ENCODE peak calls at places on chromosomes 5 and 9, in seven cellular contexts. A is ovary, J is Panc1, I is SK-N-SH, N is hepatocyte, P is K562, T is spleen. S is an unnamed sample.

GRCh38 chr5:71747182-71747581 is 28.1 kb downstream of the CARTPT start:
- DNase-seq in I (no peak), N (no peak), J (no peak), T (no peak), P (no peak), A (no peak), S (no peak)

GRCh38 chr5:62600560-62601252 is 22.1 kb downstream of the LRRC70 start:
- DNase-seq in T (no peak), A (no peak), N (no peak), P (no peak), J (no peak), I (no peak), S (no peak)

GRCh38 chr5:174751154-174751990 is 27.0 kb downstream of the MSX2 start:
- DNase-seq in N (peak; percentile 59), I (peak; percentile 87), A (no peak), J (no peak), P (no peak), T (no peak), S (peak; percentile 31)

GRCh38 chr5:94031631-94032030 is 290.2 kb upstream of the POU5F2 start:
- DNase-seq in A (no peak), P (no peak), I (no peak), N (no peak), J (no peak), T (no peak), S (no peak)

GRCh38 chr5:134840811-134841210 is 5.0 kb upstream of the C5orf24 start:
- DNase-seq in P (no peak), T (no peak), I (no peak), N (no peak), A (no peak), J (no peak), S (no peak)

GRCh38 chr5:32129074-32129598 is 45.0 kb downstream of the GOLPH3 start:
- DNase-seq in N (no peak), I (no peak), T (no peak), J (no peak), A (no peak), P (no peak), S (no peak)

GRCh38 chr9:95580812-95581761 is 64.3 kb upstream of the PTCH1 start:
- DNase-seq in N (peak; percentile 69), P (no peak), T (no peak), A (no peak), I (peak; percentile 83), J (no peak), S (peak; percentile 88)

GRCh38 chr5:16749626-16750025 is 132.8 kb upstream of the RETREG1 start:
- DNase-seq in T (no peak), A (no peak), J (no peak), N (no peak), I (no peak), P (no peak), S (no peak)

GRCh38 chr5:134917070-134917831 is 12.3 kb downstream of the PCBD2 start:
- DNase-seq in A (no peak), N (peak; percentile 18), T (no peak), J (no peak), I (no peak), P (peak; percentile 21), S (no peak)

GRCh38 chr5:170818222-170818621 is 34.7 kb downstream of the GABRP start:
- DNase-seq in J (no peak), A (no peak), I (no peak), T (no peak), P (no peak), N (no peak), S (no peak)

GRCh38 chr5:180353226-180353962 is at the start of gene GFPT2:
- DNase-seq in N (peak; percentile 88), I (peak; percentile 100), T (peak; percentile 89), A (peak; percentile 94), J (no peak), P (peak; percentile 99), S (peak; percentile 89)

GRCh38 chr5:177070536-177071191 is 16.1 kb upstream of the FGFR4 start:
- DNase-seq in P (no peak), N (no peak), I (no peak), J (no peak), T (no peak), A (no peak), S (no peak)

GRCh38 chr5:124457101-124457500 is 289.3 kb downstream of the ZNF608 start:
- DNase-seq in T (no peak), A (no peak), I (no peak), J (no peak), P (no peak), N (no peak), S (no peak)

GRCh38 chr9:107732781-107733529 is 243.4 kb upstream of the KLF4 start:
- DNase-seq in I (no peak), N (no peak), A (peak; percentile 52), T (no peak), P (no peak), J (no peak), S (no peak)

GRCh38 chr5:127577458-127577857 is 60.0 kb downstream of the PRRC1 start:
- DNase-seq in A (no peak), J (no peak), T (no peak), I (no peak), P (no peak), N (no peak), S (no peak)

GRCh38 chr5:89844548-89844947 is 565.0 kb downstream of the CETN3 start:
- DNase-seq in P (no peak), T (no peak), N (no peak), A (no peak), J (no peak), I (no peak), S (no peak)

GRCh38 chr9:22112870-22113846 is 104.1 kb upstream of the CDKN2B start:
- DNase-seq in N (no peak), P (no peak), I (no peak), A (no peak), T (no peak), J (no peak), S (no peak)

GRCh38 chr5:44727100-44727499 is 81.6 kb upstream of the MRPS30 start:
- DNase-seq in P (no peak), J (no peak), N (no peak), T (no peak), A (no peak), I (no peak), S (no peak)

GRCh38 chr5:136594416-136594815 is 229.1 kb upstream of the TRPC7 start:
- DNase-seq in N (no peak), A (no peak), P (no peak), J (no peak), I (no peak), T (no peak), S (no peak)

GRCh38 chr5:33206962-33207506 is 233.7 kb upstream of the TARS1 start:
- DNase-seq in A (no peak), N (no peak), P (no peak), J (no peak), I (no peak), T (no peak), S (no peak)

GRCh38 chr5:75824323-75824722 is 107.1 kb upstream of the POC5 start:
- DNase-seq in A (no peak), I (no peak), N (no peak), J (no peak), P (no peak), T (no peak), S (no peak)

GRCh38 chr9:93035821-93036351 is 22.6 kb upstream of the SUSD3 start:
- DNase-seq in P (peak; percentile 28), J (no peak), I (no peak), A (no peak), N (no peak), T (no peak), S (no peak)
- TF ChIP-seq CTCF in P (peak; percentile 49), J (no peak), I (no peak), A (no peak), N (no peak), T (no peak), S (no peak)

DNA sequence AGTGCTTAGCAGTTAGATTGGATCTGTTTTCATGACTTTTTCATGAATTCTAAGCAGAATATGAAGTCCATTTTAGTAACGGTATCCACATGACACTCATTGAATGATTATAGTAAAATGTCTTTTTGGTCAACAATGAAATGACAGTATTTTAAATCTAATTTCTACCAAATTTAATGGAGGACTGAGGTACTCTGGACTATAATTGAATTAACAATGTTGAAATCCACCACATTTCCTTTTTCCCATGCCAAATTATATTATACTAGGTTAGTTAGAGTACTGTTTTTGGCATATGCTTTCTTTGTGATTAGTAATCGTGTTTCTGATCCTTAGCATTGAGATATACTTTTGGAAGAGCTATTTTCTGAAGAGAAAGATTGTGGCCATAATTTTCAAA is 40.6 kb downstream of the CDC42SE2 start:
- DNase-seq in N (no peak), P (no peak), I (peak; percentile 38), T (no peak), J (no peak), A (no peak), S (no peak)
- H3K4me1 ChIP-seq in N (peaks cover 8% of the 10 kb centered on the region), P (no peaks in the 10 kb centered on the region), I (peaks cover 6% of the 10 kb centered on the region), T (peaks cover 71% of the 10 kb centered on the region), J (peaks cover 11% of the 10 kb centered on the region), A (no peaks in the 10 kb centered on the region), S (peaks cover 16% of the 10 kb centered on the region)

GRCh38 chr9:99063522-99063921 is 41.4 kb upstream of the TGFBR1 start:
- DNase-seq in P (no peak), I (no peak), J (no peak), A (no peak), N (peak; percentile 44), T (no peak), S (no peak)
- TF ChIP-seq CTCF in P (no peak), I (no peak), J (no peak), A (no peak), N (no peak), T (no peak), S (no peak)

GRCh38 chr5:96880402-96881164 is 4.3 kb downstream of the ERAP2 start:
- DNase-seq in I (no peak), A (no peak), P (no peak), N (no peak), J (no peak), T (no peak), S (no peak)

GRCh38 chr5:96884995-96885394 is 8.7 kb downstream of the ERAP2 start:
- DNase-seq in I (no peak), N (no peak), T (no peak), A (no peak), J (no peak), P (no peak), S (no peak)

GRCh38 chr5:96883871-96884270 is 7.6 kb downstream of the ERAP2 start:
- DNase-seq in J (no peak), A (no peak), P (no peak), I (no peak), T (no peak), N (no peak), S (no peak)

GRCh38 chr5:96881511-96882115 is 5.3 kb downstream of the ERAP2 start:
- DNase-seq in I (no peak), J (no peak), N (peak; percentile 56), T (no peak), P (peak; percentile 39), A (no peak), S (no peak)

DNA sequence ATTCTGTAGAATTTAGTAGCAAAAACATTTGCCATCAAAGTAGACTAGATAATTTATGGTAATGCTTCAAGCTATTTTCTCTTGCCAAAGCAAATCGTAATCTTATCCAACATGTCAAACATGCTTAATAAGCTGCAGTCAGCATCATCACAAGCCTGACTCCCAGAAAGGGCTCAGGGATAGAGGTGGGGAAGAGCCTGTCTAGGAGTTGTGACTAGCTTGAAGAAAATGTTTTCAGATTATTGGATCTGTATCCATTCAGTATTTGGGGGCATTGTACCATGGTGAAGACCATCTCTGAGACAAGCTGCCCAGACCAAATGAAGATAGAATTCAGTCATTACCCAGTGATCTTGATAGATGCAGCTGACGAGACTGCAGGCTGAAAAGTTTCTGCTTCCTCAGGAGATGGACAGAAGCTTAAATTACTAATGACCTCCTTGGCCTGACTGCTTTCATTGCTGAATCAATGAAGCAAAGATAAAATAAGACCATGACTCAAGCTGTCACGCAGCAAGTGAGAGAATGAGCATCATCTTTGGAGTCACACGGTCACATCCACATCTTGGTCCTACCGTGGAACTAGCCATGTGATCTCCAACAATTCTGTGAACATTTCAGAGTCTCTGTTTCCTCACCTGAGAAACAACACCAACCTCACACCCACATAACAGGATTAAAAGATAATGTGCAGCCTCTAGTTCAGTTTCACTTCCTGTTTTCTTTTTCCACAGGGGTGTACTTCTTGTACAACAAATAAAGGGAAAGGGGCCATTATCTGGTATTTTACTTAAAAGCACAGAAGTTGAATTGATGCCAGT is 9.4 kb downstream of the ERAP2 start:
- DNase-seq in I (no peak), J (no peak), N (no peak), A (no peak), P (no peak), T (no peak), S (no peak)
- H3K4me1 ChIP-seq in I (no peaks in the 10 kb centered on the region), J (no peaks in the 10 kb centered on the region), N (no peaks in the 10 kb centered on the region), A (no peaks in the 10 kb centered on the region), P (no peaks in the 10 kb centered on the region), T (peaks cover 57% of the 10 kb centered on the region), S (no peaks in the 10 kb centered on the region)

S was measured in BE2C.